ENCODE peak calls at places on chromosomes 4 and X, in nine cellular contexts. One of them, this sample, is unnamed.

GRCh38 chr4:71230258-71230594 is 108.6 kb upstream of the SLC4A4 start:
- DNase-seq in stimulated activated naive CD4-positive, alpha-beta T cell: no peak
- DNase-seq in stimulated activated CD4-positive, alpha-beta T cell treated with anti-CD3 and anti-CD28 coated beads, Interleukin-4, amount 100 ng/mL, for 24 hours: no peak
- DNase-seq in T-helper 1 cell: no peak
- DNase-seq in K562: no peak
- DNase-seq in EH: peak; percentile 62
- DNase-seq in NCI-H1092 treated with DMSO at 0.1 percent for 48 hours: no peak
- DNase-seq in ecto neural progenitor cell: no peak
- DNase-seq in fibroblast of pulmonary artery: no peak
- DNase-seq in this sample: no peak

GRCh38 chr4:88212253-88212561 is 53.8 kb upstream of the ABCG2 start:
- DNase-seq in T-helper 1 cell: no peak
- DNase-seq in NCI-H1092 treated with DMSO at 0.1 percent for 48 hours: no peak
- DNase-seq in K562: no peak
- DNase-seq in stimulated activated naive CD4-positive, alpha-beta T cell: no peak
- DNase-seq in fibroblast of pulmonary artery: no peak
- DNase-seq in ecto neural progenitor cell: no peak
- DNase-seq in stimulated activated CD4-positive, alpha-beta T cell treated with anti-CD3 and anti-CD28 coated beads, Interleukin-4, amount 100 ng/mL, for 24 hours: no peak
- DNase-seq in EH: no peak
- DNase-seq in this sample: no peak

GRCh38 chrX:20372533-20372932 is 105.8 kb upstream of the RPS6KA3 start:
- DNase-seq in EH: peak; percentile 54
- DNase-seq in NCI-H1092 treated with DMSO at 0.1 percent for 48 hours: no peak
- DNase-seq in T-helper 1 cell: no peak
- DNase-seq in stimulated activated CD4-positive, alpha-beta T cell treated with anti-CD3 and anti-CD28 coated beads, Interleukin-4, amount 100 ng/mL, for 24 hours: no peak
- DNase-seq in K562: no peak
- DNase-seq in fibroblast of pulmonary artery: no peak
- DNase-seq in stimulated activated naive CD4-positive, alpha-beta T cell: no peak
- DNase-seq in ecto neural progenitor cell: no peak
- DNase-seq in this sample: no peak

GRCh38 chr4:48017108-48017527 is 546 bp downstream of the NIPAL1 start:
- DNase-seq in ecto neural progenitor cell: peak; percentile 72
- DNase-seq in NCI-H1092 treated with DMSO at 0.1 percent for 48 hours: no peak
- DNase-seq in T-helper 1 cell: peak; percentile 4
- DNase-seq in EH: peak; percentile 68
- DNase-seq in fibroblast of pulmonary artery: peak; percentile 77
- DNase-seq in stimulated activated CD4-positive, alpha-beta T cell treated with anti-CD3 and anti-CD28 coated beads, Interleukin-4, amount 100 ng/mL, for 24 hours: peak; percentile 60
- DNase-seq in K562: peak; percentile 30
- DNase-seq in stimulated activated naive CD4-positive, alpha-beta T cell: peak; percentile 23
- DNase-seq in this sample: peak; percentile 21

GRCh38 chrX:65463550-65463949 is 71.0 kb downstream of the LAS1L start:
- DNase-seq in T-helper 1 cell: no peak
- DNase-seq in stimulated activated CD4-positive, alpha-beta T cell treated with anti-CD3 and anti-CD28 coated beads, Interleukin-4, amount 100 ng/mL, for 24 hours: no peak
- DNase-seq in EH: peak; percentile 44
- DNase-seq in ecto neural progenitor cell: no peak
- DNase-seq in K562: no peak
- DNase-seq in fibroblast of pulmonary artery: peak; percentile 73
- DNase-seq in NCI-H1092 treated with DMSO at 0.1 percent for 48 hours: no peak
- DNase-seq in stimulated activated naive CD4-positive, alpha-beta T cell: no peak
- DNase-seq in this sample: peak; percentile 64

GRCh38 chr4:70958681-70959080 is 34.8 kb upstream of the DCK start:
- DNase-seq in fibroblast of pulmonary artery: peak; percentile 56
- DNase-seq in NCI-H1092 treated with DMSO at 0.1 percent for 48 hours: no peak
- DNase-seq in stimulated activated naive CD4-positive, alpha-beta T cell: no peak
- DNase-seq in EH: peak; percentile 96
- DNase-seq in stimulated activated CD4-positive, alpha-beta T cell treated with anti-CD3 and anti-CD28 coated beads, Interleukin-4, amount 100 ng/mL, for 24 hours: no peak
- DNase-seq in K562: no peak
- DNase-seq in T-helper 1 cell: no peak
- DNase-seq in ecto neural progenitor cell: no peak
- DNase-seq in this sample: no peak

GRCh38 chrX:23857409-23857808 is 50.3 kb downstream of the APOO start:
- DNase-seq in K562: no peak
- DNase-seq in EH: peak; percentile 5
- DNase-seq in T-helper 1 cell: no peak
- DNase-seq in ecto neural progenitor cell: no peak
- DNase-seq in stimulated activated naive CD4-positive, alpha-beta T cell: no peak
- DNase-seq in NCI-H1092 treated with DMSO at 0.1 percent for 48 hours: no peak
- DNase-seq in fibroblast of pulmonary artery: no peak
- DNase-seq in stimulated activated CD4-positive, alpha-beta T cell treated with anti-CD3 and anti-CD28 coated beads, Interleukin-4, amount 100 ng/mL, for 24 hours: no peak
- DNase-seq in this sample: no peak

GRCh38 chr4:120132935-120133334 is 66.3 kb upstream of the MAD2L1 start:
- DNase-seq in ecto neural progenitor cell: no peak
- DNase-seq in K562: no peak
- DNase-seq in EH: peak; percentile 15
- DNase-seq in stimulated activated naive CD4-positive, alpha-beta T cell: no peak
- DNase-seq in fibroblast of pulmonary artery: peak; percentile 20
- DNase-seq in NCI-H1092 treated with DMSO at 0.1 percent for 48 hours: no peak
- DNase-seq in stimulated activated CD4-positive, alpha-beta T cell treated with anti-CD3 and anti-CD28 coated beads, Interleukin-4, amount 100 ng/mL, for 24 hours: no peak
- DNase-seq in T-helper 1 cell: no peak
- DNase-seq in this sample: no peak

GRCh38 chr4:48798117-48798516 is 18.0 kb upstream of the FRYL start:
- DNase-seq in EH: no peak
- DNase-seq in ecto neural progenitor cell: no peak
- DNase-seq in NCI-H1092 treated with DMSO at 0.1 percent for 48 hours: no peak
- DNase-seq in fibroblast of pulmonary artery: no peak
- DNase-seq in stimulated activated CD4-positive, alpha-beta T cell treated with anti-CD3 and anti-CD28 coated beads, Interleukin-4, amount 100 ng/mL, for 24 hours: no peak
- DNase-seq in stimulated activated naive CD4-positive, alpha-beta T cell: no peak
- DNase-seq in K562: no peak
- DNase-seq in T-helper 1 cell: no peak
- DNase-seq in this sample: no peak

GRCh38 chr4:99811850-99812249 is 4.8 kb upstream of the DAPP1 start:
- DNase-seq in ecto neural progenitor cell: no peak
- DNase-seq in T-helper 1 cell: peak; percentile 12
- DNase-seq in stimulated activated CD4-positive, alpha-beta T cell treated with anti-CD3 and anti-CD28 coated beads, Interleukin-4, amount 100 ng/mL, for 24 hours: peak; percentile 70
- DNase-seq in K562: peak; percentile 76
- DNase-seq in NCI-H1092 treated with DMSO at 0.1 percent for 48 hours: no peak
- DNase-seq in stimulated activated naive CD4-positive, alpha-beta T cell: peak; percentile 58
- DNase-seq in fibroblast of pulmonary artery: peak; percentile 51
- DNase-seq in EH: peak; percentile 37
- DNase-seq in this sample: no peak

GRCh38 chr4:89307446-89308160 is at the start of gene GPRIN3:
- DNase-seq in stimulated activated CD4-positive, alpha-beta T cell treated with anti-CD3 and anti-CD28 coated beads, Interleukin-4, amount 100 ng/mL, for 24 hours: peak; percentile 77
- DNase-seq in K562: no peak
- DNase-seq in T-helper 1 cell: peak; percentile 71
- DNase-seq in stimulated activated naive CD4-positive, alpha-beta T cell: peak; percentile 65
- DNase-seq in EH: peak; percentile 9
- DNase-seq in ecto neural progenitor cell: peak; percentile 78
- DNase-seq in NCI-H1092 treated with DMSO at 0.1 percent for 48 hours: peak; percentile 79
- DNase-seq in fibroblast of pulmonary artery: peak; percentile 26
- DNase-seq in this sample: peak; percentile 55

GRCh38 chr4:17030543-17030942 is 132.1 kb upstream of the LDB2 start:
- DNase-seq in stimulated activated naive CD4-positive, alpha-beta T cell: no peak
- DNase-seq in fibroblast of pulmonary artery: peak; percentile 92
- DNase-seq in ecto neural progenitor cell: no peak
- DNase-seq in stimulated activated CD4-positive, alpha-beta T cell treated with anti-CD3 and anti-CD28 coated beads, Interleukin-4, amount 100 ng/mL, for 24 hours: no peak
- DNase-seq in EH: peak; percentile 77
- DNase-seq in T-helper 1 cell: no peak
- DNase-seq in NCI-H1092 treated with DMSO at 0.1 percent for 48 hours: no peak
- DNase-seq in K562: no peak
- DNase-seq in this sample: no peak

GRCh38 chr4:76639292-76639691 is 204.3 kb downstream of the SHROOM3 start:
- DNase-seq in EH: peak; percentile 51
- DNase-seq in stimulated activated naive CD4-positive, alpha-beta T cell: no peak
- DNase-seq in fibroblast of pulmonary artery: no peak
- DNase-seq in K562: no peak
- DNase-seq in ecto neural progenitor cell: no peak
- DNase-seq in NCI-H1092 treated with DMSO at 0.1 percent for 48 hours: no peak
- DNase-seq in stimulated activated CD4-positive, alpha-beta T cell treated with anti-CD3 and anti-CD28 coated beads, Interleukin-4, amount 100 ng/mL, for 24 hours: no peak
- DNase-seq in T-helper 1 cell: no peak
- DNase-seq in this sample: no peak

GRCh38 chr4:8856835-8857590 is 14.6 kb downstream of the HMX1 start:
- DNase-seq in EH: no peak
- DNase-seq in fibroblast of pulmonary artery: no peak
- DNase-seq in NCI-H1092 treated with DMSO at 0.1 percent for 48 hours: no peak
- DNase-seq in stimulated activated naive CD4-positive, alpha-beta T cell: no peak
- DNase-seq in T-helper 1 cell: no peak
- DNase-seq in ecto neural progenitor cell: no peak
- DNase-seq in K562: no peak
- DNase-seq in stimulated activated CD4-positive, alpha-beta T cell treated with anti-CD3 and anti-CD28 coated beads, Interleukin-4, amount 100 ng/mL, for 24 hours: no peak
- DNase-seq in this sample: no peak

GRCh38 chr4:40214038-40214437 is 17.2 kb downstream of the RHOH start:
- DNase-seq in ecto neural progenitor cell: no peak
- DNase-seq in stimulated activated CD4-positive, alpha-beta T cell treated with anti-CD3 and anti-CD28 coated beads, Interleukin-4, amount 100 ng/mL, for 24 hours: peak; percentile 36
- DNase-seq in EH: no peak
- DNase-seq in T-helper 1 cell: peak; percentile 51
- DNase-seq in stimulated activated naive CD4-positive, alpha-beta T cell: peak; percentile 78
- DNase-seq in fibroblast of pulmonary artery: no peak
- DNase-seq in K562: no peak
- DNase-seq in NCI-H1092 treated with DMSO at 0.1 percent for 48 hours: no peak
- DNase-seq in this sample: no peak

GRCh38 chrX:30787012-30787411 is 102.0 kb downstream of the TAB3 start:
- DNase-seq in K562: no peak
- DNase-seq in T-helper 1 cell: no peak
- DNase-seq in stimulated activated naive CD4-positive, alpha-beta T cell: no peak
- DNase-seq in EH: no peak
- DNase-seq in ecto neural progenitor cell: no peak
- DNase-seq in fibroblast of pulmonary artery: no peak
- DNase-seq in stimulated activated CD4-positive, alpha-beta T cell treated with anti-CD3 and anti-CD28 coated beads, Interleukin-4, amount 100 ng/mL, for 24 hours: no peak
- DNase-seq in NCI-H1092 treated with DMSO at 0.1 percent for 48 hours: no peak
- DNase-seq in this sample: no peak

GRCh38 chr4:2624782-2625548 is 88.5 kb downstream of the FAM193A start:
- DNase-seq in T-helper 1 cell: no peak
- DNase-seq in EH: no peak
- DNase-seq in stimulated activated naive CD4-positive, alpha-beta T cell: no peak
- DNase-seq in fibroblast of pulmonary artery: no peak
- DNase-seq in stimulated activated CD4-positive, alpha-beta T cell treated with anti-CD3 and anti-CD28 coated beads, Interleukin-4, amount 100 ng/mL, for 24 hours: no peak
- DNase-seq in NCI-H1092 treated with DMSO at 0.1 percent for 48 hours: no peak
- DNase-seq in ecto neural progenitor cell: no peak
- DNase-seq in K562: no peak
- DNase-seq in this sample: no peak

GRCh38 chr4:41077628-41078027 is 136.7 kb downstream of the APBB2 start:
- DNase-seq in stimulated activated CD4-positive, alpha-beta T cell treated with anti-CD3 and anti-CD28 coated beads, Interleukin-4, amount 100 ng/mL, for 24 hours: no peak
- DNase-seq in fibroblast of pulmonary artery: no peak
- DNase-seq in K562: no peak
- DNase-seq in EH: no peak
- DNase-seq in stimulated activated naive CD4-positive, alpha-beta T cell: no peak
- DNase-seq in ecto neural progenitor cell: no peak
- DNase-seq in T-helper 1 cell: no peak
- DNase-seq in NCI-H1092 treated with DMSO at 0.1 percent for 48 hours: no peak
- DNase-seq in this sample: no peak

GRCh38 chrX:11381464-11381863 is 88.3 kb downstream of the AMELX start:
- DNase-seq in NCI-H1092 treated with DMSO at 0.1 percent for 48 hours: peak; percentile 37
- DNase-seq in EH: peak; percentile 65
- DNase-seq in ecto neural progenitor cell: no peak
- DNase-seq in stimulated activated CD4-positive, alpha-beta T cell treated with anti-CD3 and anti-CD28 coated beads, Interleukin-4, amount 100 ng/mL, for 24 hours: no peak
- DNase-seq in T-helper 1 cell: no peak
- DNase-seq in K562: peak; percentile 84
- DNase-seq in stimulated activated naive CD4-positive, alpha-beta T cell: peak; percentile 3
- DNase-seq in fibroblast of pulmonary artery: peak; percentile 73
- DNase-seq in this sample: peak; percentile 15

GRCh38 chr4:4269856-4270255 is 20.1 kb downstream of the LYAR start:
- DNase-seq in stimulated activated CD4-positive, alpha-beta T cell treated with anti-CD3 and anti-CD28 coated beads, Interleukin-4, amount 100 ng/mL, for 24 hours: no peak
- DNase-seq in EH: peak; percentile 9
- DNase-seq in K562: no peak
- DNase-seq in stimulated activated naive CD4-positive, alpha-beta T cell: no peak
- DNase-seq in fibroblast of pulmonary artery: peak; percentile 84
- DNase-seq in NCI-H1092 treated with DMSO at 0.1 percent for 48 hours: no peak
- DNase-seq in T-helper 1 cell: peak; percentile 9
- DNase-seq in ecto neural progenitor cell: no peak
- DNase-seq in this sample: no peak

GRCh38 chr4:54014761-54015160 is 49.6 kb downstream of the CHIC2 start:
- DNase-seq in ecto neural progenitor cell: no peak
- DNase-seq in T-helper 1 cell: no peak
- DNase-seq in stimulated activated naive CD4-positive, alpha-beta T cell: no peak
- DNase-seq in fibroblast of pulmonary artery: no peak
- DNase-seq in stimulated activated CD4-positive, alpha-beta T cell treated with anti-CD3 and anti-CD28 coated beads, Interleukin-4, amount 100 ng/mL, for 24 hours: no peak
- DNase-seq in EH: no peak
- DNase-seq in NCI-H1092 treated with DMSO at 0.1 percent for 48 hours: no peak
- DNase-seq in K562: no peak
- DNase-seq in this sample: no peak

GRCh38 chr4:74536557-74536956 is 91.6 kb downstream of the AREG start:
- DNase-seq in fibroblast of pulmonary artery: peak; percentile 70
- DNase-seq in stimulated activated naive CD4-positive, alpha-beta T cell: no peak
- DNase-seq in EH: no peak
- DNase-seq in ecto neural progenitor cell: no peak
- DNase-seq in T-helper 1 cell: no peak
- DNase-seq in NCI-H1092 treated with DMSO at 0.1 percent for 48 hours: no peak
- DNase-seq in stimulated activated CD4-positive, alpha-beta T cell treated with anti-CD3 and anti-CD28 coated beads, Interleukin-4, amount 100 ng/mL, for 24 hours: no peak
- DNase-seq in K562: no peak
- DNase-seq in this sample: no peak